ENCODE peak calls at places on chromosomes 4 and X, in seven cellular contexts. H, F, C, Y, P, A and X are unnamed samples.

GRCh38 chr4:89737888-89738287 is 99.1 kb downstream of the SNCA start:
- DNase-seq in H (no peak), F (no peak), C (no peak), Y (peak; percentile 71), P (no peak), A (no peak), X (peak; percentile 24)

GRCh38 chrX:24340501-24340900 is 19.9 kb upstream of the SUPT20HL1 start:
- DNase-seq in H (no peak), F (no peak), C (no peak), Y (no peak), P (no peak), A (no peak), X (no peak)

GRCh38 chr4:23297327-23297726 is 592.5 kb downstream of the PPARGC1A start:
- DNase-seq in H (no peak), F (no peak), C (no peak), Y (no peak), P (peak; percentile 19), A (no peak), X (peak; percentile 20)

GRCh38 chr4:138175337-138175794 is 66.8 kb downstream of the SLC7A11 start:
- DNase-seq in H (no peak), F (peak; percentile 21), C (no peak), Y (no peak), P (no peak), A (peak; percentile 37), X (no peak)

GRCh38 chr4:77082886-77083608 is 7.3 kb upstream of the CCNI start:
- DNase-seq in H (no peak), F (no peak), C (no peak), Y (no peak), P (peak; percentile 37), A (no peak), X (no peak)

GRCh38 chrX:134423606-134424005 is 36.4 kb upstream of the HPRT1 start:
- DNase-seq in H (no peak), F (no peak), C (no peak), Y (peak; percentile 41), P (no peak), A (no peak), X (peak; percentile 49)

GRCh38 chr4:124334119-124334518 is 378.4 kb downstream of the ANKRD50 start:
- DNase-seq in H (peak; percentile 57), F (no peak), C (no peak), Y (peak; percentile 90), P (peak; percentile 82), A (peak; percentile 83), X (peak; percentile 83)

GRCh38 chrX:12971282-12972003 is 3.5 kb upstream of the TMSB4X start:
- DNase-seq in H (no peak), F (no peak), C (no peak), Y (no peak), P (no peak), A (no peak), X (no peak)

GRCh38 chr4:76211769-76212168 is 1.9 kb downstream of the SCARB2 start:
- DNase-seq in H (no peak), F (no peak), C (no peak), Y (no peak), P (no peak), A (no peak), X (no peak)

GRCh38 chrX:154135458-154136229 is 8.4 kb upstream of the OPN1LW start:
- DNase-seq in H (no peak), F (no peak), C (no peak), Y (no peak), P (no peak), A (no peak), X (peak; percentile 9)

GRCh38 chrX:19544693-19545305 is 29.5 kb upstream of the MAP3K15 start:
- DNase-seq in H (no peak), F (no peak), C (no peak), Y (peak; percentile 65), P (peak; percentile 69), A (peak; percentile 62), X (peak; percentile 76)

GRCh38 chrX:17374619-17375360 is at the start of gene NHS:
- DNase-seq in H (peak; percentile 81), F (peak; percentile 37), C (no peak), Y (peak; percentile 76), P (peak; percentile 84), A (peak; percentile 56), X (peak; percentile 83)

GRCh38 chrX:107935664-107936433 is 46.3 kb downstream of the TEX13B start:
- DNase-seq in H (peak; percentile 74), F (no peak), C (no peak), Y (no peak), P (peak; percentile 63), A (peak; percentile 1), X (peak; percentile 49)

GRCh38 chrX:133414399-133415275 is 652 bp downstream of the GPC4 start:
- DNase-seq in H (peak; percentile 16), F (no peak), C (no peak), Y (no peak), P (peak; percentile 8), A (no peak), X (peak; percentile 17)

GRCh38 chr4:112448211-112448745 is 67.7 kb downstream of the NEUROG2 start:
- DNase-seq in H (peak; percentile 39), F (no peak), C (no peak), Y (no peak), P (no peak), A (no peak), X (peak; percentile 30)

GRCh38 chrX:11273544-11273943 is 19.7 kb upstream of the AMELX start:
- DNase-seq in H (no peak), F (no peak), C (no peak), Y (peak; percentile 39), P (no peak), A (no peak), X (peak; percentile 41)

GRCh38 chrX:69993494-69993893 is 56.2 kb downstream of the AWAT2 start:
- DNase-seq in H (no peak), F (no peak), C (no peak), Y (no peak), P (no peak), A (no peak), X (no peak)

GRCh38 chr4:87005690-87006461 is 71.1 kb downstream of the AFF1 start:
- DNase-seq in H (no peak), F (no peak), C (no peak), Y (no peak), P (peak; percentile 51), A (no peak), X (peak; percentile 25)

GRCh38 chrX:154731881-154732280 is 19.0 kb downstream of the GAB3 start:
- DNase-seq in H (no peak), F (no peak), C (no peak), Y (no peak), P (no peak), A (peak; percentile 52), X (peak; percentile 55)

GRCh38 chr4:105417624-105418023 is 56.2 kb downstream of the PPA2 start:
- DNase-seq in H (no peak), F (no peak), C (no peak), Y (no peak), P (no peak), A (peak; percentile 5), X (no peak)

GRCh38 chr4:54539500-54540029 is 118.2 kb upstream of the KIT start:
- DNase-seq in H (no peak), F (peak; percentile 51), C (no peak), Y (peak; percentile 37), P (peak; percentile 80), A (peak; percentile 45), X (no peak)

GRCh38 chrX:39164212-39164611 is 363.0 kb downstream of the MID1IP1 start:
- DNase-seq in H (no peak), F (no peak), C (no peak), Y (no peak), P (no peak), A (no peak), X (no peak)

GRCh38 chrX:49958727-49959126 is 36.3 kb downstream of the CLCN5 start:
- DNase-seq in H (no peak), F (no peak), C (no peak), Y (no peak), P (no peak), A (no peak), X (no peak)
- TF ChIP-seq CTCF in H (no peak), F (no peak), C (no peak), Y (no peak), P (no peak), A (no peak), X (no peak)

DNA sequence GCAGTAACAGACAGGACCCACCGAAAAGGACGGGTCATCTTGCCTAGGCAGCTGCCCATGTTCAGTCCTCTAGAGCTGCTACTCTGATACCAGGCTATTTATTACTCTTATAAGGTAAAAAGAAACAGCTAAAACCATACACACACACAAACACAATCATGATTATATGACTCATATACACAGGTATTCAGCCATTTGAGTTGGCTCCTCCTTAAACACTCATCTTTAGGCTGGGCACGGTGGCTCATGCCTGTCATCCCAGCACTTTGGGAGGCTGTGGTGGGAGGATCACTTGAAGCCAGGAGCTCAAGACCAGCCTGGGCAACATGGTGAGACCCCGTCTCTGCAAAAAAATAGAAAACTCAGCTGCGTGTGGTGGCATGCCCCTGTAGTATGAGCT is 76.6 kb downstream of the F11 start:
- DNase-seq in H (peak; percentile 53), F (no peak), C (no peak), Y (no peak), P (no peak), A (no peak), X (peak; percentile 50)
- TF ChIP-seq CTCF in H (no peak), F (no peak), C (no peak), Y (no peak), P (no peak), A (no peak), X (no peak)

DNA sequence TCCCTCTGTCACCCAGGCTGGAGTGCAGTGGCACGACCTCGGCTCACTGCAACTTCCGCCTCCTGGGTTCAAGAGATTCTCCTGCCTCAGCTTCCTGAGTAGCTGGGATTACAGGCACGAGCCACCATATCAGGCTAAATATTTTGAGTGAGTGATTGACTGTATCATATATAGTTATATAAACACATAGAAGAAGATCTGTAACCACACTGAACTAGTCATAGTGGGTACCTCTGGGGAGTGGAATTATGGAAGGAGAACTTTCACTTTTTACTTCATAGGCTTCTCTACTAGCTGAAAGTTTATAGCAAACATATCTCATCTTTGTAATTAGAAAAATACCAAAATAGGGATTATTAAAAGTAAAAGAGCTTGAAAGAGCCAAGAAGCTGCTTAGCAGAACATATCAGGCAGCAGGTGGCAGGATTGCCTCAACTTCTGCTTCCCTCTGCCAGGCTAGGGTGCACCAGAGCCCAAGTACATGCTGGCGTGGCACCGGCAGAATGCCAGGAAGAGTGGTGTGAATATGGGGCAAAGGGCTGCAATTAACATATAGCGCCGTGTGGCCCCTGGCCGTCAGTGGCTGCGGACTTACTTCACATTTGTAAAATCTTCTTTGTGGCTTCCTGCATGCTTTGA is 39.5 kb upstream of the CD40LG start:
- DNase-seq in H (no peak), F (peak; percentile 32), C (no peak), Y (peak; percentile 12), P (peak; percentile 38), A (no peak), X (peak; percentile 57)
- TF ChIP-seq CTCF in H (peak; percentile 41), F (peak; percentile 22), C (no peak), Y (peak; percentile 23), P (peak; percentile 72), A (peak; percentile 43), X (peak; percentile 62)

GRCh38 chr4:153773236-153773690 is 13.4 kb upstream of the RNF175 start:
- DNase-seq in H (no peak), F (no peak), C (no peak), Y (no peak), P (peak; percentile 87), A (no peak), X (peak; percentile 30)
- TF ChIP-seq CTCF in H (peak; percentile 21), F (no peak), C (no peak), Y (peak; percentile 18), P (peak; percentile 87), A (peak; percentile 31), X (peak; percentile 38)